ENCODE peak calls at places on chromosomes 13 and 19, in eight cellular contexts. One of them, this sample, is unnamed.

GRCh38 chr19:3725640-3726310 is 17.6 kb downstream of the TJP3 start:
- DNase-seq in tibial nerve: no peak
- DNase-seq in ovary: no peak
- DNase-seq in fibroblast of pulmonary artery: no peak
- DNase-seq in AG20443: no peak
- DNase-seq in astrocyte of the cerebellum: no peak
- DNase-seq in activated T-cell treated with anti-CD3 and anti-CD28 coated beads, Interleukin-2, amount 50 U/mL, for 48 hours: no peak
- DNase-seq in non-pigmented ciliary epithelial cell: no peak
- DNase-seq in this sample: no peak

GRCh38 chr13:39406688-39407087 is 196.3 kb downstream of the LHFPL6 start:
- DNase-seq in astrocyte of the cerebellum: no peak
- DNase-seq in ovary: no peak
- DNase-seq in AG20443: no peak
- DNase-seq in tibial nerve: no peak
- DNase-seq in non-pigmented ciliary epithelial cell: no peak
- DNase-seq in fibroblast of pulmonary artery: no peak
- DNase-seq in activated T-cell treated with anti-CD3 and anti-CD28 coated beads, Interleukin-2, amount 50 U/mL, for 48 hours: no peak
- DNase-seq in this sample: no peak

GRCh38 chr13:49303533-49304252 is 56.0 kb downstream of the CDADC1 start:
- DNase-seq in AG20443: no peak
- DNase-seq in activated T-cell treated with anti-CD3 and anti-CD28 coated beads, Interleukin-2, amount 50 U/mL, for 48 hours: no peak
- DNase-seq in astrocyte of the cerebellum: no peak
- DNase-seq in tibial nerve: no peak
- DNase-seq in fibroblast of pulmonary artery: no peak
- DNase-seq in non-pigmented ciliary epithelial cell: no peak
- DNase-seq in ovary: no peak
- DNase-seq in this sample: no peak

GRCh38 chr19:16015805-16016173 is 60.5 kb upstream of the TPM4 start:
- DNase-seq in ovary: no peak
- DNase-seq in non-pigmented ciliary epithelial cell: no peak
- DNase-seq in AG20443: no peak
- DNase-seq in activated T-cell treated with anti-CD3 and anti-CD28 coated beads, Interleukin-2, amount 50 U/mL, for 48 hours: no peak
- DNase-seq in fibroblast of pulmonary artery: no peak
- DNase-seq in tibial nerve: no peak
- DNase-seq in astrocyte of the cerebellum: no peak
- DNase-seq in this sample: no peak

GRCh38 chr13:99704390-99704789 is 203.1 kb downstream of the TM9SF2 start:
- DNase-seq in fibroblast of pulmonary artery: no peak
- DNase-seq in non-pigmented ciliary epithelial cell: no peak
- DNase-seq in ovary: no peak
- DNase-seq in astrocyte of the cerebellum: no peak
- DNase-seq in AG20443: no peak
- DNase-seq in activated T-cell treated with anti-CD3 and anti-CD28 coated beads, Interleukin-2, amount 50 U/mL, for 48 hours: no peak
- DNase-seq in tibial nerve: no peak
- DNase-seq in this sample: no peak

GRCh38 chr13:108113407-108113806 is 101.9 kb downstream of the LIG4 start:
- DNase-seq in non-pigmented ciliary epithelial cell: no peak
- DNase-seq in AG20443: no peak
- DNase-seq in astrocyte of the cerebellum: no peak
- DNase-seq in activated T-cell treated with anti-CD3 and anti-CD28 coated beads, Interleukin-2, amount 50 U/mL, for 48 hours: no peak
- DNase-seq in ovary: no peak
- DNase-seq in tibial nerve: no peak
- DNase-seq in fibroblast of pulmonary artery: no peak
- DNase-seq in this sample: no peak

GRCh38 chr13:87123987-87124784 is 547.0 kb upstream of the SLITRK5 start:
- DNase-seq in activated T-cell treated with anti-CD3 and anti-CD28 coated beads, Interleukin-2, amount 50 U/mL, for 48 hours: no peak
- DNase-seq in tibial nerve: no peak
- DNase-seq in non-pigmented ciliary epithelial cell: peak
- DNase-seq in fibroblast of pulmonary artery: peak
- DNase-seq in ovary: no peak
- DNase-seq in astrocyte of the cerebellum: peak
- DNase-seq in AG20443: peak
- DNase-seq in this sample: peak

GRCh38 chr13:51818771-51819511 is 15.0 kb upstream of the DHRS12 start:
- DNase-seq in AG20443: peak
- DNase-seq in ovary: no peak
- DNase-seq in astrocyte of the cerebellum: no peak
- DNase-seq in tibial nerve: no peak
- DNase-seq in activated T-cell treated with anti-CD3 and anti-CD28 coated beads, Interleukin-2, amount 50 U/mL, for 48 hours: peak
- DNase-seq in non-pigmented ciliary epithelial cell: no peak
- DNase-seq in fibroblast of pulmonary artery: peak
- DNase-seq in this sample: no peak

GRCh38 chr19:33334271-33334670 is 31.9 kb upstream of the CEBPA start:
- DNase-seq in tibial nerve: no peak
- DNase-seq in fibroblast of pulmonary artery: no peak
- DNase-seq in activated T-cell treated with anti-CD3 and anti-CD28 coated beads, Interleukin-2, amount 50 U/mL, for 48 hours: no peak
- DNase-seq in AG20443: no peak
- DNase-seq in astrocyte of the cerebellum: no peak
- DNase-seq in ovary: no peak
- DNase-seq in non-pigmented ciliary epithelial cell: no peak
- DNase-seq in this sample: no peak

GRCh38 chr19:15911599-15912237 is 13.8 kb upstream of the CYP4F2 start:
- DNase-seq in ovary: no peak
- DNase-seq in activated T-cell treated with anti-CD3 and anti-CD28 coated beads, Interleukin-2, amount 50 U/mL, for 48 hours: no peak
- DNase-seq in astrocyte of the cerebellum: no peak
- DNase-seq in AG20443: peak
- DNase-seq in tibial nerve: no peak
- DNase-seq in fibroblast of pulmonary artery: no peak
- DNase-seq in non-pigmented ciliary epithelial cell: no peak
- DNase-seq in this sample: no peak

GRCh38 chr13:34290661-34291060 is 472.7 kb downstream of the RFC3 start:
- DNase-seq in AG20443: no peak
- DNase-seq in ovary: no peak
- DNase-seq in non-pigmented ciliary epithelial cell: no peak
- DNase-seq in astrocyte of the cerebellum: no peak
- DNase-seq in activated T-cell treated with anti-CD3 and anti-CD28 coated beads, Interleukin-2, amount 50 U/mL, for 48 hours: no peak
- DNase-seq in tibial nerve: no peak
- DNase-seq in fibroblast of pulmonary artery: no peak
- DNase-seq in this sample: no peak